ENCODE peak calls at places on chromosome 20, in ten cellular contexts. O, Y, Z, S, H, N, J, M, P and Q are unnamed samples.

GRCh38 chr20:44642203-44643153 is 9.0 kb downstream of the ADA start:
- DNase-seq in O (peak), Y (peak), Z (peak), S (peak), H (peak), N (peak), J (no peak), M (peak), P (peak), Q (peak)

GRCh38 chr20:37316775-37317170 is 27.3 kb downstream of the MANBAL start:
- DNase-seq in O (no peak), Y (no peak), Z (no peak), S (no peak), H (no peak), N (no peak), J (no peak), M (no peak), P (no peak), Q (no peak)

GRCh38 chr20:50744143-50744792 is 12.9 kb downstream of the PARD6B start:
- DNase-seq in O (peak), Y (peak), Z (no peak), S (no peak), H (no peak), N (no peak), J (peak), M (peak), P (no peak), Q (no peak)

GRCh38 chr20:46573234-46573633 is 22.8 kb upstream of the OCSTAMP start:
- DNase-seq in O (no peak), Y (no peak), Z (no peak), S (no peak), H (no peak), N (no peak), J (no peak), M (no peak), P (no peak), Q (no peak)

GRCh38 chr20:62161347-62161746 is 17.8 kb downstream of the SS18L1 start:
- DNase-seq in O (no peak), Y (peak), Z (no peak), S (no peak), H (no peak), N (no peak), J (peak), M (no peak), P (no peak), Q (no peak)

GRCh38 chr20:45306431-45306982 is at the start of gene RBPJL:
- DNase-seq in O (no peak), Y (no peak), Z (peak), S (no peak), H (no peak), N (no peak), J (peak), M (no peak), P (no peak), Q (no peak)

GRCh38 chr20:55052464-55052863 is 577.1 kb downstream of the DOK5 start:
- DNase-seq in O (no peak), Y (no peak), Z (no peak), S (no peak), H (no peak), N (no peak), J (no peak), M (no peak), P (no peak), Q (no peak)

GRCh38 chr20:25126630-25127029 is 44.7 kb upstream of the VSX1 start:
- DNase-seq in O (no peak), Y (no peak), Z (no peak), S (no peak), H (no peak), N (no peak), J (no peak), M (no peak), P (no peak), Q (no peak)

GRCh38 chr20:62344092-62344491 is 23.0 kb downstream of the LAMA5 start:
- DNase-seq in O (no peak), Y (no peak), Z (no peak), S (no peak), H (no peak), N (no peak), J (no peak), M (no peak), P (no peak), Q (no peak)

GRCh38 chr20:41734506-41734945 is 116.3 kb upstream of the CHD6 start:
- DNase-seq in O (peak), Y (peak), Z (peak), S (peak), H (no peak), N (no peak), J (no peak), M (peak), P (no peak), Q (peak)

GRCh38 chr20:31608256-31608980 is 3.3 kb downstream of the ID1 start:
- DNase-seq in O (no peak), Y (peak), Z (no peak), S (peak), H (peak), N (peak), J (peak), M (peak), P (peak), Q (peak)

GRCh38 chr20:10661261-10661660 is 12.5 kb downstream of the JAG1 start:
- DNase-seq in O (no peak), Y (no peak), Z (no peak), S (no peak), H (no peak), N (no peak), J (no peak), M (no peak), P (no peak), Q (no peak)

GRCh38 chr20:51166489-51166888 is 143.6 kb upstream of the KCNG1 start:
- DNase-seq in O (no peak), Y (no peak), Z (no peak), S (no peak), H (no peak), N (no peak), J (no peak), M (no peak), P (no peak), Q (no peak)

GRCh38 chr20:44010162-44010704 is 95.6 kb downstream of the TOX2 start:
- DNase-seq in O (no peak), Y (no peak), Z (no peak), S (no peak), H (no peak), N (no peak), J (no peak), M (no peak), P (no peak), Q (peak)

GRCh38 chr20:13355386-13355785 is 134.3 kb downstream of the ISM1 start:
- DNase-seq in O (no peak), Y (no peak), Z (no peak), S (no peak), H (no peak), N (no peak), J (no peak), M (peak), P (no peak), Q (no peak)

GRCh38 chr20:50982372-50982771 is 23.8 kb downstream of the MOCS3 start:
- DNase-seq in O (peak), Y (no peak), Z (no peak), S (peak), H (no peak), N (no peak), J (no peak), M (peak), P (no peak), Q (no peak)

GRCh38 chr20:46112430-46113020 is 5.6 kb upstream of the CD40 start:
- DNase-seq in O (no peak), Y (no peak), Z (no peak), S (no peak), H (no peak), N (no peak), J (no peak), M (no peak), P (no peak), Q (no peak)

GRCh38 chr20:50379049-50379990 is 130.9 kb upstream of the PTPN1 start:
- DNase-seq in O (no peak), Y (peak), Z (no peak), S (no peak), H (no peak), N (peak), J (peak), M (peak), P (peak), Q (no peak)

GRCh38 chr20:4081396-4081795 is 66.0 kb upstream of the RNF24 start:
- DNase-seq in O (no peak), Y (no peak), Z (no peak), S (no peak), H (no peak), N (no peak), J (no peak), M (no peak), P (no peak), Q (no peak)

GRCh38 chr20:50409495-50409894 is 100.7 kb upstream of the PTPN1 start:
- DNase-seq in O (no peak), Y (no peak), Z (no peak), S (no peak), H (no peak), N (no peak), J (no peak), M (peak), P (no peak), Q (no peak)

GRCh38 chr20:6053776-6054688 is at the start of gene LRRN4:
- DNase-seq in O (no peak), Y (no peak), Z (no peak), S (peak), H (no peak), N (peak), J (no peak), M (peak), P (no peak), Q (peak)